ENCODE peak calls at places on chromosomes 11 and 22, in seven cellular contexts. J, K, Q, X, I, T and O are unnamed samples.

GRCh38 chr11:45927332-45927683 is 4.9 kb downstream of the LARGE2 start:
- DNase-seq in J (no peak), K (peak; percentile 9), Q (no peak), X (peak; percentile 40), I (peak; percentile 78), T (no peak), O (peak; percentile 48)

GRCh38 chr11:92675303-92675702 is 294.1 kb upstream of the MTNR1B start:
- DNase-seq in J (no peak), K (no peak), Q (no peak), X (no peak), I (no peak), T (no peak), O (no peak)

GRCh38 chr11:124577664-124578427 is 8.0 kb downstream of the OR8A1 start:
- DNase-seq in J (no peak), K (no peak), Q (no peak), X (no peak), I (no peak), T (no peak), O (no peak)

GRCh38 chr22:38441620-38442287 is 13.2 kb downstream of the KCNJ4 start:
- DNase-seq in J (no peak), K (no peak), Q (no peak), X (no peak), I (no peak), T (no peak), O (no peak)

GRCh38 chr22:33896801-33897620 is 23.3 kb downstream of the LARGE1 start:
- DNase-seq in J (no peak), K (no peak), Q (peak; percentile 45), X (no peak), I (no peak), T (no peak), O (no peak)

GRCh38 chr22:38942702-38943101 is 14.7 kb upstream of the APOBEC3A start:
- DNase-seq in J (no peak), K (no peak), Q (no peak), X (no peak), I (no peak), T (no peak), O (no peak)

GRCh38 chr11:78832226-78832947 is 257.7 kb upstream of the NARS2 start:
- DNase-seq in J (no peak), K (no peak), Q (no peak), X (no peak), I (no peak), T (no peak), O (no peak)

GRCh38 chr11:63635762-63636465 is 21.7 kb upstream of the PLAAT3 start:
- DNase-seq in J (no peak), K (peak; percentile 60), Q (peak; percentile 63), X (no peak), I (no peak), T (peak; percentile 83), O (no peak)

GRCh38 chr11:44805152-44805461 is 78.3 kb downstream of the TSPAN18 start:
- DNase-seq in J (no peak), K (no peak), Q (no peak), X (no peak), I (no peak), T (no peak), O (no peak)

GRCh38 chr22:30211124-30211820 is 35.3 kb downstream of the LIF start:
- DNase-seq in J (no peak), K (no peak), Q (no peak), X (no peak), I (peak; percentile 20), T (no peak), O (no peak)
- H3K4me1 ChIP-seq in J (peaks cover 11% of the 10 kb centered on the region), K (peaks cover 47% of the 10 kb centered on the region), Q (peaks cover 39% of the 10 kb centered on the region), X (peaks cover 12% of the 10 kb centered on the region), I (peaks cover 19% of the 10 kb centered on the region), T (peaks cover 78% of the 10 kb centered on the region), O (peaks cover 46% of the 10 kb centered on the region)

GRCh38 chr22:37358917-37359316 is 68.4 kb downstream of the ELFN2 start:
- DNase-seq in J (no peak), K (no peak), Q (peak; percentile 39), X (no peak), I (no peak), T (no peak), O (no peak)

GRCh38 chr22:37356922-37357321 is 70.4 kb downstream of the ELFN2 start:
- DNase-seq in J (no peak), K (no peak), Q (no peak), X (no peak), I (no peak), T (peak; percentile 0), O (no peak)

GRCh38 chr22:37357471-37357870 is 69.8 kb downstream of the ELFN2 start:
- DNase-seq in J (no peak), K (no peak), Q (no peak), X (no peak), I (no peak), T (no peak), O (no peak)

GRCh38 chr22:37355174-37355573 is 72.1 kb downstream of the ELFN2 start:
- DNase-seq in J (no peak), K (no peak), Q (no peak), X (no peak), I (no peak), T (no peak), O (no peak)

GRCh38 chr22:37358386-37358785 is 68.9 kb downstream of the ELFN2 start:
- DNase-seq in J (no peak), K (no peak), Q (no peak), X (no peak), I (no peak), T (no peak), O (no peak)
- TF ChIP-seq CTCF in J (no peak), K (no peak), Q (no peak), X (no peak), I (no peak), T (no peak), O (no peak)

GRCh38 chr11:102120006-102120405 is 9.8 kb downstream of the YAP1 start:
- DNase-seq in J (no peak), K (no peak), Q (peak; percentile 41), X (no peak), I (no peak), T (peak; percentile 78), O (no peak)
- H3K4me1 ChIP-seq in J (no peaks in the 10 kb centered on the region), K (peaks cover 24% of the 10 kb centered on the region), Q (peaks cover 24% of the 10 kb centered on the region), X (peaks cover 50% of the 10 kb centered on the region), I (peaks cover 5% of the 10 kb centered on the region), T (peaks cover 71% of the 10 kb centered on the region), O (peaks cover 61% of the 10 kb centered on the region)

DNA sequence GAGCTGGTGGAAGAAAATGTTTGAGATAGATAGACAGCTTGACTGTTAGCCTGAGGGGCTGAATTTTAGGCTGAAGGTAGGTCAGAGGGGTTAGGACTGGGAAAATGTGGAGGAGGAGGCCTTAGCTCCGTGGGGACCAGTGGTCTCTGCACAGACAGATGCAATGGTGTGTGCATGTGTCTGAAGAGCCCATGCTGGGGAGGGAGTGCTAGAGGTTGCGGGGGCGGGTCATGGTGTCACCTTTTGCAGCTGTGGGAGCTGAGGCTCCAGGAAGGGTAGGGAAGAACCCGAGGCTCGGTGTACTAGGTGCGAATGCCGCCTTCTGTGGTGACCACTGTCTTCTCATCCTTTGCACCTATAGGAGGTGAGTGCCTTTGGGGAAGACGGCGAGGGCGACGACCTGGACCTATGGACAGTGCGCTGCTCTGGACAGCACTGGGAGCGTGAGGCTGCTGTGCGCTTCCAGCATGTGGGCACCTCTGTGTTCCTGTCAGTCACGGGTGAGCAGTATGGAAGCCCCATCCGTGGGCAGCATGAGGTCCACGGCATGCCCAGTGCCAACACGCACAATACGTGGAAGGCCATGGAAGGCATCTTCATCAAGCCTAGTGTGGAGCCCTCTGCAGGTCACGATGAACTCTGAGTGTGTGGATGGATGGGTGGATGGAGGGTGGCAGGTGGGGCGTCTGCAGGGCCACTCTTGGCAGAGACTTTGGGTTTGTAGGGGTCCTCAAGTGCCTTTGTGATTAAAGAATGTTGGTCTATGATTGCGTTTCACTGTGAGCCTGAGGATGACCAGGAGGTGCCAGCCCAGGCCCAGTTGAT is 1.6 kb downstream of the SDF2L1 start:
- DNase-seq in J (no peak), K (no peak), Q (no peak), X (no peak), I (no peak), T (no peak), O (no peak)
- TF ChIP-seq CTCF in J (no peak), K (no peak), Q (no peak), X (no peak), I (no peak), T (peak; percentile 32), O (no peak)

GRCh38 chr22:18060646-18061620 is 16.9 kb upstream of the PEX26 start:
- DNase-seq in J (no peak), K (no peak), Q (peak; percentile 71), X (no peak), I (peak; percentile 68), T (peak; percentile 65), O (no peak)

GRCh38 chr22:18062421-18062820 is 15.4 kb upstream of the PEX26 start:
- DNase-seq in J (no peak), K (no peak), Q (no peak), X (no peak), I (peak; percentile 39), T (no peak), O (no peak)

GRCh38 chr22:18064636-18065035 is 13.2 kb upstream of the PEX26 start:
- DNase-seq in J (no peak), K (no peak), Q (no peak), X (no peak), I (peak; percentile 17), T (peak; percentile 30), O (no peak)

GRCh38 chr22:18065256-18065655 is 12.5 kb upstream of the PEX26 start:
- DNase-seq in J (no peak), K (no peak), Q (no peak), X (no peak), I (peak; percentile 77), T (peak; percentile 44), O (no peak)

DNA sequence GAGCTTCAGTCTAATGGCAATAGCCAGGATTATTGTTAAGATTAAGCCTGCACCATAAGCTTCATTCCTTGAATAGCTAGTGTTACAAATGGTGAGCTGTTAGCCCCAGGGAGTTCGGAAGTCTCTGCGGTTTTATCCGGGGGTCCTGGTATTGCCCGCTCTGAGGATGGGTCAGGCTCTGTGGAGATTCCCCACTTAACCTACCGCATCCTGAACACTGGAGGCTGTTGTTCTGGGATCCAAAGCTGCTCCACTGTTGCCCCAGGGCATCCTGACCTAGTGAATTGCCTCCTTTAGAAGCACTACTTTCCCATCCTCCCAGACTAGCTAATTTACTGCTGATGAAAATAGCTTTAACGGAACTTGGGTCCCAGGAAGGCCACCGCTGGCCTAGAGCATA is 14.5 kb upstream of the PEX26 start:
- DNase-seq in J (no peak), K (no peak), Q (no peak), X (no peak), I (peak; percentile 34), T (peak; percentile 65), O (no peak)
- H3K4me1 ChIP-seq in J (no peaks in the 10 kb centered on the region), K (peaks cover 32% of the 10 kb centered on the region), Q (peaks cover 12% of the 10 kb centered on the region), X (peaks cover 21% of the 10 kb centered on the region), I (peaks cover 20% of the 10 kb centered on the region), T (peaks cover 43% of the 10 kb centered on the region), O (peaks cover 33% of the 10 kb centered on the region)

DNA sequence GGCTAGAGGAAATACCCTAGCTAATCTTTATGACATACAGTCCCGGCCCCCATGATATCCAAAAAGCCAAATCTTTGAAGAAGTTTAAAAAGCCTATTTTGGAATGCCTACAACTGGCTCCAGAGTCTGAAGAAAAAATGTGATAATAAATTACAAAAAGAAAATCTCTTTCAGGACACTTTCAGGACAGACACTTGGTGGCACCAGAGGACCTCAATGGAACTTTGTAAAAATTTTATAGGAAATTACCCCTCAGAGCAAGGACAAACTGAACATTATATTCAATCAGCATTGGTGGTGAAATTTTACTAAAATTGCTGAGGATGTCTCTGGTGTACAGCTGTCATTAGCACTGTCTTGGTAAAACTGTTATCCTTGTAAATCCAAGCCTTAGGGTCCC is 81.0 kb downstream of the CCDC73 start:
- DNase-seq in J (no peak), K (no peak), Q (no peak), X (no peak), I (no peak), T (peak; percentile 46), O (no peak)
- TF ChIP-seq CTCF in J (no peak), K (no peak), Q (peak; percentile 34), X (no peak), I (no peak), T (peak; percentile 71), O (peak; percentile 69)